ENCODE peak calls at places on chromosomes 12 and 14, in four cellular contexts. U is OCI-LY7, Z is B cell, Y is ovary. O is an unnamed sample.

GRCh38 chr14:70005281-70005805 is 126.1 kb downstream of the SMOC1 start:
- DNase-seq in Z (no peak), Y (no peak), U (no peak), O (no peak)

GRCh38 chr12:43436597-43436996 is 115.4 kb downstream of the ADAMTS20 start:
- DNase-seq in Z (no peak), U (no peak), Y (no peak), O (no peak)

GRCh38 chr14:45251912-45252311 is 1.1 kb downstream of the MIS18BP1 start:
- DNase-seq in U (peak), Y (no peak), Z (peak), O (no peak)

GRCh38 chr14:69319911-69320310 is 60.0 kb downstream of the GALNT16 start:
- DNase-seq in Y (no peak), Z (no peak), U (no peak), O (no peak)

GRCh38 chr12:88658009-88658408 is 77.7 kb upstream of the KITLG start:
- DNase-seq in U (no peak), Z (no peak), Y (no peak), O (no peak)

GRCh38 chr12:1666685-1667162 is 24.1 kb upstream of the ADIPOR2 start:
- DNase-seq in U (no peak), Z (no peak), Y (no peak), O (no peak)

GRCh38 chr12:41100572-41100971 is 87.5 kb upstream of the PDZRN4 start:
- DNase-seq in U (no peak), Y (no peak), Z (no peak), O (no peak)

GRCh38 chr12:124517260-124518050 is 50.0 kb downstream of the NCOR2 start:
- DNase-seq in Z (no peak), Y (peak), U (no peak), O (no peak)

GRCh38 chr12:93449277-93449676 is 7.5 kb upstream of the UBE2N start:
- DNase-seq in U (peak), Y (no peak), Z (no peak), O (no peak)

GRCh38 chr12:114274131-114274530 is 131.8 kb downstream of the TBX5 start:
- DNase-seq in U (no peak), Z (no peak), Y (no peak), O (no peak)

GRCh38 chr12:92457458-92458195 is 245.2 kb upstream of the PLEKHG7 start:
- DNase-seq in U (no peak), Y (no peak), Z (no peak), O (no peak)

GRCh38 chr14:52008136-52008535 is 18.8 kb downstream of the RTRAF start:
- DNase-seq in Y (no peak), Z (no peak), U (no peak), O (no peak)

GRCh38 chr12:56928262-56928661 is 5.9 kb downstream of the SDR9C7 start:
- DNase-seq in Z (no peak), U (no peak), Y (no peak), O (no peak)

GRCh38 chr12:75658286-75658685 is 146.9 kb upstream of the KRR1 start:
- DNase-seq in Y (no peak), Z (no peak), U (no peak), O (no peak)

GRCh38 chr12:123813349-123813748 is 51.2 kb downstream of the DNAH10 start:
- DNase-seq in Y (no peak), U (no peak), Z (no peak), O (no peak)

GRCh38 chr12:57580466-57580795 is 10.6 kb upstream of the PIP4K2C start:
- DNase-seq in U (no peak), Z (no peak), Y (no peak), O (no peak)

GRCh38 chr14:52329678-52330376 is 15.7 kb downstream of the PTGER2 start:
- DNase-seq in Y (no peak), U (no peak), Z (no peak), O (no peak)

GRCh38 chr14:21385170-21385904 is 1.5 kb upstream of the SUPT16H start:
- DNase-seq in U (peak), Z (peak), Y (no peak), O (no peak)

GRCh38 chr12:78060186-78060585 is 229.5 kb downstream of the NAV3 start:
- DNase-seq in Y (no peak), U (no peak), Z (no peak), O (no peak)

DNA sequence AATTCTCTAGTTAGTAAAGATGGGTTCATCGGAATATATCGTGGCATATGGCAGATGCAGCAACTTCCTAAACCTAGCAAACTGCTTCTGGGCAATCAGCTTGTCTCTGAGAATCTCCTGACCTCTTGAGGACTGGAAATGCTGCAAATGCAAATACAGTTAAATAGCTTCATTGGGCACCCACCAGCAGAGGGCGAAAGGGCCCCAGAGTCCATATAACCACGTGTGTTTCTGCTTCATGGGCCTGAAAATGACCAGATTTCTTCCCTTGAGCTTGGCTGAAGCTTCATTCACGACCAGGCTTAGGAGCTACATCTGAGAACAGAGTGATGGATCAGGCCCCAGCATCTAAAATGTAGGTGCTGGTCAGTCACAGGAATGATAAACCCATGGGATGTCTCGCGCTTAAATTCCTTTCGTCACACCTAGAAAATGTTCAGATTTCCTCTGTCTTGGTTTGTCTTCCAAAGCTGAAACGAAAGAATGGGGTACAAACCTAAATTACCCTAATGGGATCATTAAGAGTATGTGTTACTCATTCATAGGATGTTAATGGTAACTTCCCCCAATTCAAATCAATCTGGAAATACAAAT is 1482.5 kb upstream of the TMEM132C start:
- DNase-seq in U (peak), Y (no peak), Z (no peak), O (no peak)
- TF ChIP-seq CTCF in U (peak), Y (no peak), Z (no peak), O (peak)

GRCh38 chr14:36069535-36069900 is 107.0 kb downstream of the PTCSC3 start:
- DNase-seq in Z (no peak), U (peak), Y (no peak), O (no peak)
- TF ChIP-seq CTCF in Z (no peak), U (peak), Y (no peak), O (peak)

GRCh38 chr14:50560929-50561280 is 960 bp downstream of the ATL1 start:
- DNase-seq in Z (peak), U (no peak), Y (peak), O (no peak)

GRCh38 chr14:50562841-50563240 is 2.9 kb downstream of the ATL1 start:
- DNase-seq in Y (no peak), Z (no peak), U (no peak), O (no peak)

DNA sequence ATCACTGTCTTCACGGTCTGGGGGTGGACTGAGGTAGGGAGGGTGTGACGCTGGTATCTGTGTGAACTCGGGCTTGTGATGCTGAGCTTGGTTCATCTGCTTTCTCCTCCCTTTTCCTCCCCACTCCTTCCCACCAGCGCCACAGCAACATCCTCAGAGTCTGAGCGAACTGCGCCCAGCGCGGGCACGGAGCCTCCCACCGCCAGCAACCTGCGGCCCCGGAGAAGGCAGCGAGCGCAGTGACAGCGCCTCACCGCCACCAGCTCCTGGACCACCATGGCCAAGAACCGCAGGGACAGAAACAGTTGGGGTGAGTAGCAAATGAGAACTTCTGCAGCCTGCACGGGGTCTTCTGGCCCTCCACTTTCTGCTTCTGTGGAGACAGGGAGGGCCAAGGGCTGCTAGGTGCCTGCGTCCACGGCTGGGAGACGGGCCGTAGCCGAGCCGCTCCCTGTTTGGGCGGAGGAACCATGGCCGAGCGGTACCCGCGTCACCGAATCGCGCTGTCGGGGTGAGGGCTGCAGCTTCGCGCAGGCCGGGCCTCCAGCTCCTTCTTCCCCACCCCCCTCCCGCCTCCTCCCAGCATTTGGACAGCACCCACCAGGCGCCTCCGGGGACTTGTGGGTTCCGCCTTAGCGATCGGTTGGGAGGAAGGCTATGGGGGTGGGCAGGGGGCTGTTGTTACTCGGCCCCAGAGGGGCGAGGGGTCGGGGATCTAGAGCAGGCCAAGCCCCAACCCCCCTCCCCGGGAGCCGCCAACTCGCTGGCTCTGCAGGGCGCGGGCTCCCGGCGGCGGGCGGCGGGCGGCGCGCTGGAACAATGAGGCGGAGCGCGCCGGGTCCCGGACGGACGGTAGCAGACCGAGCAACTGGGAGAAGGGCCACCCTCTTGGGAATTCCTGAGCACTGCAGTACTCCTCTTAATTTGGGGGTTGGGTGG is at the start of gene ATL1:
- DNase-seq in U (peak), Y (peak), Z (peak), O (no peak)
- TF ChIP-seq CTCF in U (no peak), Y (no peak), Z (no peak), O (no peak)

GRCh38 chr12:54132979-54133378 is 55.8 kb downstream of the SMUG1 start:
- DNase-seq in U (no peak), Y (no peak), Z (no peak), O (no peak)

GRCh38 chr12:54134395-54134794 is 54.4 kb downstream of the SMUG1 start:
- DNase-seq in Y (no peak), U (no peak), Z (no peak), O (no peak)

GRCh38 chr12:54135621-54136027 is 53.2 kb downstream of the SMUG1 start:
- DNase-seq in Y (no peak), U (no peak), Z (no peak), O (peak)

GRCh38 chr12:54133663-54134375 is 55.0 kb downstream of the SMUG1 start:
- DNase-seq in Y (no peak), U (no peak), Z (no peak), O (peak)

DNA sequence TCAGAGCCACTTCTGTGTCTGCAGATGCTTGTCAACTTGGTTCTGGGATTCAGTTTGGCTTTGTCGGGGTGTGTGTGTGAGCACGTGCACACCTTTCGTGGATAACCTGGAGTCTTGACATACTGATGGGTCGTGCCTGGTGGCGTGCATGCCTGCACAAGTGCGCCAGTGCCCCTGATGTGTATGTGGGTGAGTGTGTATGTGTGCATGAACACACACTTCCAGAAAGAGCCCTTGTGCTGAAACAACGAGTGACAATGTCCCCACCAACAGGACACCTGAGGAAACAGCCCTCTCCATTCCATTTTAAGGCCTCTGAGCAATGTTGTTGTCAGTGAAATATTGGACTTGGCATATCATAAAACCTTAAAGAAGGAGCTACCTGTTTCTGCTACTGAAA is 53.9 kb downstream of the SMUG1 start:
- DNase-seq in Z (no peak), Y (no peak), U (peak), O (peak)
- TF ChIP-seq CTCF in Z (no peak), Y (no peak), U (peak), O (peak)

GRCh38 chr12:46674126-46674525 is 151.7 kb downstream of the SLC38A4 start:
- DNase-seq in Z (no peak), U (no peak), Y (no peak), O (no peak)

GRCh38 chr12:46676396-46676795 is 149.4 kb downstream of the SLC38A4 start:
- DNase-seq in Z (no peak), U (no peak), Y (no peak), O (no peak)

GRCh38 chr12:46674818-46675217 is 151.0 kb downstream of the SLC38A4 start:
- DNase-seq in Z (no peak), U (no peak), Y (no peak), O (no peak)

GRCh38 chr12:46676797-46677520 is 148.8 kb downstream of the SLC38A4 start:
- DNase-seq in Y (no peak), Z (no peak), U (no peak), O (no peak)

GRCh38 chr12:46675736-46676135 is 150.1 kb downstream of the SLC38A4 start:
- DNase-seq in U (peak), Y (peak), Z (no peak), O (no peak)
- TF ChIP-seq CTCF in U (peak), Y (peak), Z (peak), O (peak)

O was measured in D721Med.